ENCODE peak calls at places on chromosome 4, in seven cellular contexts. O, K, Q, V, D, G and S are unnamed samples.

GRCh38 chr4:163587867-163588266 is 93.4 kb downstream of the TMA16 start:
- DNase-seq in O (no peak), K (no peak), Q (peak), V (peak), D (no peak), G (no peak), S (peak)

GRCh38 chr4:184503869-184504300 is 29.5 kb upstream of the IRF2 start:
- DNase-seq in O (no peak), K (no peak), Q (no peak), V (peak), D (no peak), G (no peak), S (no peak)

GRCh38 chr4:172919269-172919668 is 249.3 kb upstream of the GALNT7 start:
- DNase-seq in O (no peak), K (no peak), Q (no peak), V (no peak), D (no peak), G (no peak), S (no peak)

GRCh38 chr4:2995546-2996265 is 32.3 kb downstream of the GRK4 start:
- DNase-seq in O (no peak), K (no peak), Q (no peak), V (no peak), D (no peak), G (no peak), S (no peak)

GRCh38 chr4:57099363-57099762 is 10.8 kb downstream of the IGFBP7 start:
- DNase-seq in O (no peak), K (no peak), Q (no peak), V (no peak), D (no peak), G (no peak), S (no peak)

GRCh38 chr4:79016878-79017277 is 77.6 kb upstream of the PAQR3 start:
- DNase-seq in O (no peak), K (no peak), Q (no peak), V (no peak), D (no peak), G (no peak), S (no peak)

GRCh38 chr4:909131-909571 is 23.0 kb downstream of the GAK start:
- DNase-seq in O (no peak), K (no peak), Q (no peak), V (no peak), D (no peak), G (no peak), S (no peak)

GRCh38 chr4:166143227-166143626 is 270.2 kb downstream of the TLL1 start:
- DNase-seq in O (no peak), K (no peak), Q (peak), V (peak), D (no peak), G (no peak), S (peak)

GRCh38 chr4:26150948-26151347 is 169.9 kb upstream of the RBPJ start:
- DNase-seq in O (no peak), K (no peak), Q (peak), V (no peak), D (no peak), G (no peak), S (peak)

GRCh38 chr4:6955261-6955911 is 45.8 kb downstream of the TBC1D14 start:
- DNase-seq in O (no peak), K (no peak), Q (peak), V (no peak), D (no peak), G (no peak), S (no peak)

GRCh38 chr4:76459291-76459723 is 24.3 kb downstream of the SHROOM3 start:
- DNase-seq in O (no peak), K (no peak), Q (no peak), V (no peak), D (no peak), G (no peak), S (no peak)

GRCh38 chr4:4574792-4575191 is 32.9 kb upstream of the STX18 start:
- DNase-seq in O (peak), K (no peak), Q (peak), V (peak), D (peak), G (peak), S (peak)

GRCh38 chr4:169090479-169091215 is 80.6 kb upstream of the CBR4 start:
- DNase-seq in O (no peak), K (no peak), Q (no peak), V (no peak), D (no peak), G (no peak), S (no peak)

GRCh38 chr4:85210353-85210752 is 243.9 kb upstream of the WDFY3 start:
- DNase-seq in O (no peak), K (no peak), Q (peak), V (no peak), D (no peak), G (no peak), S (peak)

GRCh38 chr4:6383019-6383404 is 89.4 kb downstream of the PPP2R2C start:
- DNase-seq in O (no peak), K (no peak), Q (no peak), V (no peak), D (no peak), G (no peak), S (no peak)

GRCh38 chr4:159545556-159545955 is 442.7 kb downstream of the RAPGEF2 start:
- DNase-seq in O (no peak), K (no peak), Q (no peak), V (no peak), D (no peak), G (no peak), S (no peak)

GRCh38 chr4:129614581-129614980 is 518.6 kb downstream of the C4orf33 start:
- DNase-seq in O (no peak), K (no peak), Q (no peak), V (no peak), D (no peak), G (no peak), S (no peak)

GRCh38 chr4:64784125-64784524 is 374.9 kb upstream of the TECRL start:
- DNase-seq in O (no peak), K (no peak), Q (peak), V (no peak), D (no peak), G (no peak), S (no peak)

GRCh38 chr4:37922323-37922722 is 31.4 kb downstream of the TBC1D1 start:
- DNase-seq in O (no peak), K (no peak), Q (no peak), V (no peak), D (no peak), G (no peak), S (no peak)

GRCh38 chr4:92657695-92658094 is 353.9 kb downstream of the GRID2 start:
- DNase-seq in O (no peak), K (no peak), Q (no peak), V (no peak), D (no peak), G (no peak), S (no peak)

GRCh38 chr4:21697583-21697982 is 251.0 kb downstream of the KCNIP4 start:
- DNase-seq in O (no peak), K (peak), Q (peak), V (peak), D (no peak), G (no peak), S (no peak)

GRCh38 chr4:80484707-80485106 is 149.2 kb downstream of the CFAP299 start:
- DNase-seq in O (no peak), K (no peak), Q (no peak), V (no peak), D (no peak), G (no peak), S (no peak)

GRCh38 chr4:125387770-125388169 is 73.0 kb downstream of the FAT4 start:
- DNase-seq in O (no peak), K (no peak), Q (no peak), V (no peak), D (no peak), G (no peak), S (no peak)

GRCh38 chr4:168199262-168199957 is 107.1 kb downstream of the ANXA10 start:
- DNase-seq in O (no peak), K (no peak), Q (no peak), V (no peak), D (no peak), G (no peak), S (no peak)

GRCh38 chr4:41912546-41912945 is 22.7 kb upstream of the TMEM33 start:
- DNase-seq in O (no peak), K (no peak), Q (no peak), V (no peak), D (no peak), G (no peak), S (no peak)

GRCh38 chr4:55445921-55446577 is 50.3 kb downstream of the TMEM165 start:
- DNase-seq in O (no peak), K (no peak), Q (peak), V (no peak), D (no peak), G (no peak), S (peak)

GRCh38 chr4:6529021-6529420 is 46.0 kb upstream of the MAN2B2 start:
- DNase-seq in O (no peak), K (no peak), Q (no peak), V (no peak), D (no peak), G (no peak), S (no peak)

GRCh38 chr4:187124311-187124710 is 400.7 kb upstream of the FAT1 start:
- DNase-seq in O (no peak), K (no peak), Q (no peak), V (no peak), D (no peak), G (no peak), S (no peak)

GRCh38 chr4:82823062-82823461 is 24.5 kb upstream of the SCD5 start:
- DNase-seq in O (no peak), K (no peak), Q (peak), V (no peak), D (no peak), G (no peak), S (peak)

GRCh38 chr4:6324999-6325790 is 55.5 kb downstream of the WFS1 start:
- DNase-seq in O (no peak), K (no peak), Q (peak), V (no peak), D (no peak), G (peak), S (peak)

GRCh38 chr4:153364061-153364460 is 19.6 kb downstream of the MND1 start:
- DNase-seq in O (no peak), K (no peak), Q (no peak), V (no peak), D (no peak), G (no peak), S (no peak)

GRCh38 chr4:12555011-12555410 is 929.1 kb downstream of the RAB28 start:
- DNase-seq in O (no peak), K (no peak), Q (peak), V (no peak), D (no peak), G (no peak), S (no peak)